ENCODE peak calls at places on chromosomes 6 and 20, in seven cellular contexts. T is stomach, L is cardiac muscle cell, N is spleen, U is fibroblast of lung, K is adrenal gland, Y is psoas muscle. A is an unnamed sample.

GRCh38 chr20:58458342-58459057 is 56.7 kb downstream of the APCDD1L start:
- DNase-seq in U (peak; percentile 56), Y (no peak), N (no peak), K (no peak), L (peak; percentile 23), T (no peak), A (no peak)

GRCh38 chr6:159979136-159979874 is 10.4 kb downstream of the IGF2R start:
- DNase-seq in K (peak; percentile 80), U (peak; percentile 80), L (peak; percentile 24), Y (peak; percentile 82), T (peak; percentile 37), N (peak; percentile 78), A (no peak)

GRCh38 chr6:27757307-27757706 is 154.9 kb downstream of the OR2B2 start:
- DNase-seq in U (no peak), N (peak; percentile 83), L (peak; percentile 56), Y (peak; percentile 47), T (peak; percentile 33), K (no peak), A (peak; percentile 73)

GRCh38 chr6:31460361-31461025 is 37.5 kb upstream of the MICB start:
- DNase-seq in L (no peak), N (no peak), Y (no peak), T (no peak), U (no peak), K (no peak), A (no peak)

GRCh38 chr6:84278311-84278710 is 50.9 kb upstream of the CEP162 start:
- DNase-seq in L (peak; percentile 46), Y (no peak), U (peak; percentile 2), K (no peak), N (no peak), T (no peak), A (no peak)

GRCh38 chr20:61118429-61119224 is 133.4 kb upstream of the CDH4 start:
- DNase-seq in U (peak; percentile 81), K (no peak), Y (no peak), L (no peak), N (no peak), T (no peak), A (no peak)

GRCh38 chr6:36740818-36741179 is 43.2 kb downstream of the RAB44 start:
- DNase-seq in Y (no peak), K (no peak), T (no peak), U (no peak), N (no peak), L (no peak), A (no peak)

GRCh38 chr6:149028767-149029405 is 282.1 kb downstream of the UST start:
- DNase-seq in Y (no peak), U (peak; percentile 87), K (peak; percentile 80), L (peak; percentile 95), N (no peak), T (peak; percentile 58), A (no peak)

GRCh38 chr6:139588734-139589418 is 214.4 kb upstream of the CITED2 start:
- DNase-seq in L (peak; percentile 67), N (no peak), T (no peak), Y (no peak), U (peak; percentile 78), K (no peak), A (no peak)

GRCh38 chr6:166721576-166721975 is 94.5 kb upstream of the RPS6KA2 start:
- DNase-seq in N (no peak), T (no peak), K (no peak), L (no peak), U (no peak), Y (no peak), A (no peak)

GRCh38 chr20:21901470-21902275 is 196.2 kb downstream of the PAX1 start:
- DNase-seq in U (no peak), K (peak; percentile 57), T (peak; percentile 37), Y (peak; percentile 79), N (no peak), L (no peak), A (no peak)

GRCh38 chr6:147116043-147116442 is 88.2 kb upstream of the STXBP5 start:
- DNase-seq in N (no peak), L (no peak), K (no peak), U (no peak), Y (no peak), T (no peak), A (no peak)

GRCh38 chr6:7414811-7415210 is 25.2 kb downstream of the RIOK1 start:
- DNase-seq in L (peak; percentile 89), T (no peak), U (peak; percentile 72), K (no peak), N (no peak), Y (no peak), A (no peak)

GRCh38 chr6:43850314-43851203 is 80.5 kb downstream of the VEGFA start:
- DNase-seq in T (no peak), L (no peak), Y (no peak), K (no peak), U (no peak), N (no peak), A (peak; percentile 44)

GRCh38 chr6:35310265-35310831 is 12.7 kb downstream of the DEF6 start:
- DNase-seq in T (no peak), L (no peak), K (peak; percentile 38), Y (no peak), N (peak; percentile 72), U (no peak), A (no peak)

GRCh38 chr6:163419413-163420314 is 5.1 kb downstream of the QKI start:
- DNase-seq in Y (no peak), K (no peak), U (peak; percentile 74), T (no peak), L (peak; percentile 39), N (no peak), A (no peak)

GRCh38 chr6:3405182-3405518 is 51.7 kb downstream of the SLC22A23 start:
- DNase-seq in U (no peak), L (peak; percentile 20), K (no peak), N (no peak), T (no peak), Y (no peak), A (no peak)

GRCh38 chr6:3406928-3407809 is 49.7 kb downstream of the SLC22A23 start:
- DNase-seq in N (no peak), T (no peak), L (no peak), U (no peak), K (no peak), Y (no peak), A (no peak)

GRCh38 chr6:3405679-3406078 is 51.2 kb downstream of the SLC22A23 start:
- DNase-seq in T (no peak), U (peak; percentile 70), N (no peak), K (no peak), L (peak; percentile 76), Y (no peak), A (no peak)

GRCh38 chr6:3407840-3408239 is 49.0 kb downstream of the SLC22A23 start:
- DNase-seq in U (no peak), Y (no peak), K (no peak), T (no peak), N (no peak), L (no peak), A (no peak)

GRCh38 chr6:3406362-3406809 is 50.5 kb downstream of the SLC22A23 start:
- DNase-seq in U (no peak), L (no peak), Y (no peak), N (no peak), K (no peak), T (no peak), A (no peak)
- H3K4me1 ChIP-seq in U (no peaks in the 10 kb centered on the region), L (peaks cover 55% of the 10 kb centered on the region), Y (peaks cover 33% of the 10 kb centered on the region), N (peaks cover 11% of the 10 kb centered on the region), K (peaks cover 9% of the 10 kb centered on the region), T (peaks cover 60% of the 10 kb centered on the region), A (peaks cover 42% of the 10 kb centered on the region)

GRCh38 chr6:110178626-110179405 is 654 bp downstream of the WASF1 start:
- DNase-seq in N (peak; percentile 93), L (peak; percentile 66), U (peak; percentile 62), K (peak; percentile 73), Y (peak; percentile 56), T (peak; percentile 29), A (peak; percentile 75)
- TF ChIP-seq CTCF in N (peak; percentile 69), L (peak; percentile 75), U (peak; percentile 63), K (peak; percentile 59), Y (peak; percentile 45), T (peak; percentile 58), A (peak; percentile 48)

DNA sequence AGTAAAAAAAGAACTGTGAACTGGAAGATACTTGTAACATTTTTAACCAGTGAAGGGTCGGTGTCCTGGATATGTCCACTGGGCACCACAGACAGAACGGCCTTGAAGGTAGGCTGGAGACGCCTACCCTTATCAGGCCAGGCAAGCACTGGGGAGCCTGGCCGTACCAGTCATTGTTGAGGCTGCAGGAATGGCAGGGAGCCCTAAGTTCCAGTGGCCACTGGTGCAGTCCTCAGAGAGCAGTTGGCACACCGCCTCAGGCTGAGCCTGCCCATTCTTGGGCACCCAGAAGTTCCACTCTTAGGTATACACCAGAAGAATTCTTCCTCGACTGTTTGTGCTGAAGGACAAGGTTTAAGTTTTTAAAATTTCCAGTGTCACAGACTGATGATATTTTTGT is 20.5 kb downstream of the DNAJC5 start:
- DNase-seq in Y (no peak), K (peak; percentile 79), T (peak; percentile 91), U (no peak), L (no peak), N (no peak), A (no peak)
- H3K4me1 ChIP-seq in Y (no peaks in the 10 kb centered on the region), K (peaks cover 32% of the 10 kb centered on the region), T (peaks cover 21% of the 10 kb centered on the region), U (no peaks in the 10 kb centered on the region), L (no peaks in the 10 kb centered on the region), N (peaks cover 54% of the 10 kb centered on the region), A (peaks cover 9% of the 10 kb centered on the region)

GRCh38 chr6:33733294-33734007 is 13.3 kb downstream of the IP6K3 start:
- DNase-seq in L (no peak), Y (peak; percentile 70), K (no peak), T (no peak), U (no peak), N (no peak), A (no peak)

GRCh38 chr6:33731751-33732282 is 14.9 kb downstream of the IP6K3 start:
- DNase-seq in T (no peak), N (no peak), Y (peak; percentile 94), U (no peak), L (no peak), K (no peak), A (no peak)

GRCh38 chr6:33732385-33732784 is 14.3 kb downstream of the IP6K3 start:
- DNase-seq in U (no peak), K (no peak), Y (peak; percentile 82), N (no peak), L (no peak), T (no peak), A (no peak)

GRCh38 chr6:33731035-33731434 is 15.7 kb downstream of the IP6K3 start:
- DNase-seq in Y (peak; percentile 63), L (no peak), U (no peak), N (no peak), K (no peak), T (no peak), A (no peak)

DNA sequence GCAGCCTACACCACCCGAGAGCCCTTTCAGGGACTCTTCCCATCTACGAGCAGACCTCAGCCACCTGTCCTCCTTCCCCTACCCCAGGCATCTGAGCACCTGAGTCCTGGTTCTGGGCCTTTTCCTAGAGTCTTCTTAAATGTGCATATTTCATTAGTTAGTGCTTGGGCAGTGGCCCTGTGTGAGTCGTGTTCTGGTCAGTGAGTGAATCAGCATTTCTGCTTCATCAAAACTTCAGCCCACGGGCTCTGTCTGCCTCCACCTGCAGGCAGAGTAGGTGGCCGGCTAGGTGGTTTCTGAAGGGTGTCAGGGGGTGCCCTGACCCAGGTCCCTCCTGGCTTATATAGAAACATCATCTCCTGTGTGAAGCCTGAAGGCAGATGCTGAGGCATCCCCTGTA is 13.9 kb downstream of the IP6K3 start:
- DNase-seq in L (no peak), T (no peak), U (peak; percentile 7), N (no peak), Y (peak; percentile 46), K (no peak), A (no peak)
- TF ChIP-seq CTCF in L (no peak), T (no peak), U (no peak), N (no peak), Y (no peak), K (no peak), A (no peak)